ENCODE peak calls at places on chromosomes 5 and 9, in eight cellular contexts. M is A549, N is GM06990, L is D721Med, C is pancreas, B is GM13977, H is BJ, E is tibial nerve. O is an unnamed sample.

GRCh38 chr9:13705913-13706312 is 426.4 kb upstream of the MPDZ start:
- DNase-seq in C (no peak), M (no peak), H (no peak), E (peak; percentile 86), L (no peak), N (no peak), B (no peak), O (no peak)

GRCh38 chr9:72477862-72478564 is 43.4 kb upstream of the TMC1 start:
- DNase-seq in H (no peak), B (peak; percentile 40), C (no peak), L (no peak), N (no peak), E (no peak), M (peak; percentile 92), O (peak; percentile 34)

GRCh38 chr5:126450388-126450787 is 27.2 kb downstream of the GRAMD2B start:
- DNase-seq in L (no peak), E (no peak), N (no peak), M (no peak), H (no peak), C (no peak), B (peak; percentile 40), O (peak; percentile 38)

GRCh38 chr5:151926186-151926585 is 1.5 kb upstream of the GLRA1 start:
- DNase-seq in M (no peak), N (no peak), B (no peak), C (no peak), L (no peak), E (no peak), H (no peak), O (no peak)

GRCh38 chr5:179768326-179769085 is 25.3 kb upstream of the LTC4S start:
- DNase-seq in H (no peak), E (no peak), B (no peak), C (no peak), L (no peak), N (no peak), M (no peak), O (no peak)

GRCh38 chr9:77978086-77978781 is 53.4 kb downstream of the GNAQ start:
- DNase-seq in C (no peak), N (no peak), B (no peak), E (no peak), M (no peak), L (no peak), H (no peak), O (no peak)

GRCh38 chr9:121326130-121326838 is 43.8 kb downstream of the STOM start:
- DNase-seq in B (no peak), N (no peak), L (no peak), M (no peak), H (peak; percentile 30), E (peak; percentile 96), C (peak; percentile 69), O (no peak)

GRCh38 chr5:158601118-158601517 is 498.6 kb downstream of the EBF1 start:
- DNase-seq in H (no peak), C (no peak), M (no peak), E (no peak), L (no peak), N (no peak), B (no peak), O (no peak)

GRCh38 chr9:86926130-86926529 is 21.2 kb downstream of the GAS1 start:
- DNase-seq in H (no peak), B (no peak), E (no peak), N (no peak), M (no peak), L (no peak), C (no peak), O (no peak)

GRCh38 chr5:137808503-137809135 is 54.5 kb upstream of the HNRNPA0 start:
- DNase-seq in M (no peak), N (no peak), E (no peak), H (no peak), C (no peak), L (no peak), B (no peak), O (no peak)

GRCh38 chr5:151196556-151197290 is 27.2 kb downstream of the CCDC69 start:
- DNase-seq in C (no peak), H (no peak), B (peak; percentile 36), N (peak; percentile 47), E (no peak), L (no peak), M (no peak), O (peak; percentile 46)

GRCh38 chr5:95794070-95794516 is 28.4 kb downstream of the GLRX start:
- DNase-seq in B (no peak), N (no peak), E (no peak), L (no peak), C (no peak), H (peak; percentile 60), M (peak; percentile 8), O (no peak)

GRCh38 chr9:89591291-89592200 is 13.3 kb upstream of the GADD45G start:
- DNase-seq in C (no peak), B (no peak), H (no peak), N (no peak), L (no peak), E (no peak), M (no peak), O (no peak)

GRCh38 chr9:4517274-4517673 is 27.0 kb downstream of the SLC1A1 start:
- DNase-seq in E (no peak), L (no peak), B (no peak), M (no peak), N (no peak), C (no peak), H (no peak), O (no peak)

GRCh38 chr5:126812199-126812570 is 35.2 kb downstream of the LMNB1 start:
- DNase-seq in B (no peak), H (no peak), E (no peak), N (no peak), C (no peak), M (no peak), L (no peak), O (no peak)

GRCh38 chr5:53263151-53263550 is 153.6 kb upstream of the MOCS2 start:
- DNase-seq in N (no peak), M (no peak), E (no peak), H (no peak), L (no peak), C (no peak), B (no peak), O (no peak)

GRCh38 chr5:152306386-152306785 is 98.7 kb downstream of the NMUR2 start:
- DNase-seq in L (no peak), C (no peak), M (no peak), B (no peak), E (no peak), N (no peak), H (no peak), O (no peak)

GRCh38 chr9:113511856-113512761 is 48.6 kb downstream of the RGS3 start:
- DNase-seq in L (peak; percentile 98), M (no peak), N (peak; percentile 62), H (no peak), B (peak; percentile 81), C (no peak), E (no peak), O (peak; percentile 81)

GRCh38 chr5:24170026-24170425 is 474.8 kb downstream of the CDH10 start:
- DNase-seq in E (no peak), M (no peak), C (no peak), H (no peak), B (no peak), N (peak; percentile 1), L (no peak), O (no peak)

DNA sequence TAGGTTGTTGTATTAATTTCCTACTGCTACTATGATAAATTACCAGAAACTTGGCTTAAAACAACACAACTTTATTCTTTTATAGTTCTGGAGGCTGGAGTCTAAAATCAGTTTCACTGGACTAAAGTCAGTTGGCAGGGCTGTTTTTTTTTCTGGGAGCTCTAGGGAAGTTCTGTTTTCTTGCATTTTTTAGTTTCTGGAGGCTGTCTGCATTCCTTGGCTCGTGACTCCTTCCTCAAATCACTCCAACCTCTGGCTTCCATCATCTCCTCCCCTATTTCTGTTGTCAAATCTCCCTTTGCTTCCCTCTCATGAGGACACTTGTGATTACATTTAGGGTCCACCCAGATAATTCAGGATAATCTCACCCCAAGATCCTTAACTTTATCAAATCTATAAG is 51.3 kb upstream of the SUB1 start:
- DNase-seq in E (no peak), M (no peak), H (no peak), L (no peak), C (no peak), N (no peak), B (no peak), O (no peak)
- TF ChIP-seq CTCF in E (no peak), M (no peak), H (no peak), L (no peak), C (no peak), N (no peak), B (no peak), O (no peak)

DNA sequence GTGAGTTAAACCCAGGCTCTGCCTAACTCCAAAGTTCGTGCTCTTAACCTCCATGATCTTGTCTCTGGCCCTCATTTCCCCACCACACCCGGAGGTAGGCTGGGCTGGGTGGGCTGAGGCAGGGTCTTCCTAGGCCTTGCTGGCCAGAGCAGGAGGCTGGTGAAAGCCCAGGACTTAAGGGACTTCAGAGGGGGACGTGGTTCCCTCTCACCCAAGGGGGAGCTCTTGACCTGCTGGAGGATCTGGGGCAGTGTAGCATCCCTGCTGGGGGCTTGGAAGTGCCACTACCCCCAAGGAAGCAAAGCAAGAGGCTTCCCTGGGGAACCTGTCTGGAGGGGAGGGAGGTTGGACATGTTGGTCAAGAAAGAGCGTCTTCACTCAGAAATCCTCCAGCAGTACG is 14.7 kb downstream of the PITX1 start:
- DNase-seq in H (no peak), E (no peak), N (no peak), L (no peak), M (no peak), C (peak; percentile 33), B (no peak), O (no peak)
- TF ChIP-seq CTCF in H (no peak), E (no peak), N (peak; percentile 9), L (no peak), M (no peak), C (no peak), B (no peak), O (peak; percentile 32)

GRCh38 chr9:98191615-98192502 is 578 bp downstream of the CORO2A start:
- DNase-seq in E (no peak), L (no peak), N (no peak), C (no peak), M (no peak), B (no peak), H (no peak), O (no peak)

GRCh38 chr9:98190757-98191105 is 1.7 kb downstream of the CORO2A start:
- DNase-seq in N (no peak), L (no peak), M (no peak), E (no peak), C (no peak), H (no peak), B (no peak), O (no peak)

GRCh38 chr9:98191210-98191609 is 1.2 kb downstream of the CORO2A start:
- DNase-seq in C (no peak), H (no peak), E (no peak), M (no peak), B (no peak), L (no peak), N (no peak), O (no peak)

GRCh38 chr9:98193336-98193944 is 1.0 kb upstream of the CORO2A start:
- DNase-seq in L (no peak), B (no peak), N (no peak), H (no peak), M (no peak), C (no peak), E (no peak), O (no peak)

GRCh38 chr9:98192503-98193335 is at the start of gene CORO2A:
- DNase-seq in C (no peak), M (peak; percentile 80), B (peak; percentile 90), E (peak; percentile 32), L (peak; percentile 90), H (peak; percentile 6), N (peak; percentile 72), O (peak; percentile 89)
- TF ChIP-seq CTCF in C (no peak), M (peak; percentile 54), B (peak; percentile 35), E (no peak), L (peak; percentile 26), H (peak; percentile 75), N (peak; percentile 49), O (peak; percentile 33)

GRCh38 chr9:503881-504852 is 289.5 kb downstream of the DOCK8 start:
- DNase-seq in C (peak; percentile 92), L (peak; percentile 71), H (no peak), M (peak; percentile 75), B (peak; percentile 92), N (peak; percentile 86), E (peak; percentile 40), O (peak; percentile 90)
- TF ChIP-seq CTCF in C (no peak), L (peak; percentile 37), H (no peak), M (peak; percentile 74), B (peak; percentile 55), N (no peak), E (peak; percentile 52), O (peak; percentile 36)